ENCODE peak calls at places on chromosomes 6 and 20, in eight cellular contexts. One of them, this sample, is unnamed.

GRCh38 chr6:4313044-4313686 is 177.8 kb upstream of the ECI2 start:
- DNase-seq in choroid plexus epithelial cell: peak
- DNase-seq in fibroblast of mammary gland: peak
- DNase-seq in AG09319: peak
- DNase-seq in endodermal cell: peak
- DNase-seq in mesothelial cell of epicardium: no peak
- DNase-seq in nephron progenitor cell: no peak
- DNase-seq in neural progenitor cell: peak
- DNase-seq in this sample: no peak

GRCh38 chr6:20909621-20910020 is 375.4 kb downstream of the CDKAL1 start:
- DNase-seq in AG09319: no peak
- DNase-seq in neural progenitor cell: no peak
- DNase-seq in nephron progenitor cell: no peak
- DNase-seq in endodermal cell: no peak
- DNase-seq in mesothelial cell of epicardium: no peak
- DNase-seq in choroid plexus epithelial cell: no peak
- DNase-seq in fibroblast of mammary gland: no peak
- DNase-seq in this sample: no peak

GRCh38 chr6:5851261-5851757 is 155.4 kb downstream of the NRN1 start:
- DNase-seq in neural progenitor cell: peak
- DNase-seq in nephron progenitor cell: peak
- DNase-seq in choroid plexus epithelial cell: peak
- DNase-seq in endodermal cell: peak
- DNase-seq in mesothelial cell of epicardium: peak
- DNase-seq in AG09319: no peak
- DNase-seq in fibroblast of mammary gland: peak
- DNase-seq in this sample: peak

GRCh38 chr6:30769088-30769852 is 24.9 kb upstream of the IER3 start:
- DNase-seq in endodermal cell: peak
- DNase-seq in fibroblast of mammary gland: peak
- DNase-seq in AG09319: peak
- DNase-seq in nephron progenitor cell: peak
- DNase-seq in neural progenitor cell: peak
- DNase-seq in mesothelial cell of epicardium: peak
- DNase-seq in choroid plexus epithelial cell: peak
- DNase-seq in this sample: no peak

GRCh38 chr6:142326539-142326938 is 24.7 kb downstream of the ADGRG6 start:
- DNase-seq in mesothelial cell of epicardium: no peak
- DNase-seq in fibroblast of mammary gland: no peak
- DNase-seq in AG09319: no peak
- DNase-seq in choroid plexus epithelial cell: no peak
- DNase-seq in neural progenitor cell: no peak
- DNase-seq in nephron progenitor cell: no peak
- DNase-seq in endodermal cell: no peak
- DNase-seq in this sample: no peak

GRCh38 chr6:33856655-33857054 is 52.9 kb upstream of the MLN start:
- DNase-seq in AG09319: no peak
- DNase-seq in fibroblast of mammary gland: no peak
- DNase-seq in endodermal cell: no peak
- DNase-seq in nephron progenitor cell: no peak
- DNase-seq in mesothelial cell of epicardium: no peak
- DNase-seq in choroid plexus epithelial cell: no peak
- DNase-seq in neural progenitor cell: no peak
- DNase-seq in this sample: no peak

GRCh38 chr6:47066418-47066817 is 24.3 kb upstream of the ADGRF1 start:
- DNase-seq in neural progenitor cell: no peak
- DNase-seq in nephron progenitor cell: no peak
- DNase-seq in fibroblast of mammary gland: no peak
- DNase-seq in choroid plexus epithelial cell: no peak
- DNase-seq in endodermal cell: no peak
- DNase-seq in AG09319: no peak
- DNase-seq in mesothelial cell of epicardium: no peak
- DNase-seq in this sample: no peak

GRCh38 chr6:159169557-159170332 is 545 bp downstream of the FNDC1 start:
- DNase-seq in nephron progenitor cell: peak
- DNase-seq in fibroblast of mammary gland: peak
- DNase-seq in neural progenitor cell: peak
- DNase-seq in AG09319: no peak
- DNase-seq in endodermal cell: peak
- DNase-seq in mesothelial cell of epicardium: peak
- DNase-seq in choroid plexus epithelial cell: peak
- DNase-seq in this sample: peak

GRCh38 chr6:167416676-167417430 is 92.0 kb downstream of the TTLL2 start:
- DNase-seq in neural progenitor cell: no peak
- DNase-seq in mesothelial cell of epicardium: no peak
- DNase-seq in fibroblast of mammary gland: no peak
- DNase-seq in nephron progenitor cell: no peak
- DNase-seq in AG09319: no peak
- DNase-seq in endodermal cell: no peak
- DNase-seq in choroid plexus epithelial cell: no peak
- DNase-seq in this sample: no peak

GRCh38 chr6:113671440-113671839 is 185.7 kb upstream of the MARCKS start:
- DNase-seq in nephron progenitor cell: no peak
- DNase-seq in mesothelial cell of epicardium: no peak
- DNase-seq in fibroblast of mammary gland: no peak
- DNase-seq in neural progenitor cell: no peak
- DNase-seq in endodermal cell: no peak
- DNase-seq in choroid plexus epithelial cell: no peak
- DNase-seq in AG09319: no peak
- DNase-seq in this sample: no peak

GRCh38 chr20:61712632-61713031 is 353.0 kb downstream of the TAF4 start:
- DNase-seq in AG09319: no peak
- DNase-seq in mesothelial cell of epicardium: no peak
- DNase-seq in neural progenitor cell: no peak
- DNase-seq in endodermal cell: no peak
- DNase-seq in nephron progenitor cell: no peak
- DNase-seq in fibroblast of mammary gland: no peak
- DNase-seq in choroid plexus epithelial cell: no peak
- DNase-seq in this sample: no peak

GRCh38 chr20:33992145-33992922 is 1.4 kb upstream of the RALY start:
- DNase-seq in endodermal cell: no peak
- DNase-seq in AG09319: no peak
- DNase-seq in nephron progenitor cell: no peak
- DNase-seq in fibroblast of mammary gland: peak
- DNase-seq in mesothelial cell of epicardium: no peak
- DNase-seq in choroid plexus epithelial cell: peak
- DNase-seq in neural progenitor cell: no peak
- DNase-seq in this sample: no peak

GRCh38 chr20:57888591-57888990 is 178.8 kb upstream of the PMEPA1 start:
- DNase-seq in fibroblast of mammary gland: no peak
- DNase-seq in choroid plexus epithelial cell: no peak
- DNase-seq in mesothelial cell of epicardium: no peak
- DNase-seq in AG09319: no peak
- DNase-seq in neural progenitor cell: no peak
- DNase-seq in endodermal cell: peak
- DNase-seq in nephron progenitor cell: no peak
- DNase-seq in this sample: no peak

GRCh38 chr6:91029211-91029610 is 442.3 kb upstream of the MAP3K7 start:
- DNase-seq in endodermal cell: no peak
- DNase-seq in AG09319: no peak
- DNase-seq in fibroblast of mammary gland: no peak
- DNase-seq in neural progenitor cell: no peak
- DNase-seq in nephron progenitor cell: no peak
- DNase-seq in choroid plexus epithelial cell: no peak
- DNase-seq in mesothelial cell of epicardium: no peak
- DNase-seq in this sample: no peak

GRCh38 chr6:11233936-11234573 is 1.6 kb upstream of the NEDD9 start:
- DNase-seq in nephron progenitor cell: no peak
- DNase-seq in choroid plexus epithelial cell: no peak
- DNase-seq in endodermal cell: no peak
- DNase-seq in neural progenitor cell: peak
- DNase-seq in fibroblast of mammary gland: no peak
- DNase-seq in mesothelial cell of epicardium: no peak
- DNase-seq in AG09319: no peak
- DNase-seq in this sample: no peak

GRCh38 chr20:44799691-44800090 is 10.7 kb downstream of the RIMS4 start:
- DNase-seq in neural progenitor cell: no peak
- DNase-seq in nephron progenitor cell: no peak
- DNase-seq in mesothelial cell of epicardium: no peak
- DNase-seq in choroid plexus epithelial cell: no peak
- DNase-seq in fibroblast of mammary gland: no peak
- DNase-seq in AG09319: no peak
- DNase-seq in endodermal cell: no peak
- DNase-seq in this sample: no peak

GRCh38 chr20:44802702-44803101 is 7.6 kb downstream of the RIMS4 start:
- DNase-seq in neural progenitor cell: no peak
- DNase-seq in nephron progenitor cell: no peak
- DNase-seq in choroid plexus epithelial cell: no peak
- DNase-seq in endodermal cell: no peak
- DNase-seq in fibroblast of mammary gland: no peak
- DNase-seq in mesothelial cell of epicardium: no peak
- DNase-seq in AG09319: no peak
- DNase-seq in this sample: no peak

GRCh38 chr20:44803383-44803941 is 6.9 kb downstream of the RIMS4 start:
- DNase-seq in endodermal cell: no peak
- DNase-seq in choroid plexus epithelial cell: no peak
- DNase-seq in mesothelial cell of epicardium: no peak
- DNase-seq in fibroblast of mammary gland: no peak
- DNase-seq in AG09319: no peak
- DNase-seq in neural progenitor cell: no peak
- DNase-seq in nephron progenitor cell: no peak
- DNase-seq in this sample: no peak

GRCh38 chr20:44796758-44797457 is 13.4 kb downstream of the RIMS4 start:
- DNase-seq in nephron progenitor cell: no peak
- DNase-seq in AG09319: no peak
- DNase-seq in neural progenitor cell: no peak
- DNase-seq in endodermal cell: no peak
- DNase-seq in mesothelial cell of epicardium: no peak
- DNase-seq in choroid plexus epithelial cell: no peak
- DNase-seq in fibroblast of mammary gland: no peak
- DNase-seq in this sample: no peak

GRCh38 chr20:44800398-44801046 is 9.8 kb downstream of the RIMS4 start:
- DNase-seq in endodermal cell: peak
- DNase-seq in nephron progenitor cell: peak
- DNase-seq in neural progenitor cell: peak
- DNase-seq in fibroblast of mammary gland: no peak
- DNase-seq in choroid plexus epithelial cell: no peak
- DNase-seq in AG09319: no peak
- DNase-seq in mesothelial cell of epicardium: no peak
- DNase-seq in this sample: peak
- TF ChIP-seq CTCF in endodermal cell: peak
- TF ChIP-seq CTCF in nephron progenitor cell: peak
- TF ChIP-seq CTCF in neural progenitor cell: peak
- TF ChIP-seq CTCF in fibroblast of mammary gland: peak
- TF ChIP-seq CTCF in choroid plexus epithelial cell: peak
- TF ChIP-seq CTCF in AG09319: peak
- TF ChIP-seq CTCF in mesothelial cell of epicardium: no peak
- TF ChIP-seq CTCF in this sample: no peak

DNA sequence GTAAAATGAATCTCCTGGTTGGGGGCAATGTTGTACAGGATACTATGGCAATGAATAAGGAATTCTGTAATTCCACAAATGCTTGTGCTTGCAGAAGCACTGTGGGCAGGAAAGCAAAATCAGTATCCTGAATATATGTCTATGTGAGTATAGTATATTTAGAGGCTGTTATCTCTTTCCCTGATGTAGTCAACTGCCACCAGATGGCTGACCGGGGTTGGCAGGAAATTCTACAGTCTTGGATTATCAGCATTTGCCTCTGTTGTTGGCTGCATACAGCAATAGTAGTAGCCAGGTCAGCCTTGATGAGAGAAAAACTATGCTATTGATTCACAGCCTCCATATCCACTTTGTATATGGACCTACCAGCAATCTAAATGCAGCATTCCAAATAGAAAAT is 425.1 kb upstream of the JAG1 start:
- DNase-seq in AG09319: no peak
- DNase-seq in neural progenitor cell: peak
- DNase-seq in choroid plexus epithelial cell: no peak
- DNase-seq in nephron progenitor cell: no peak
- DNase-seq in fibroblast of mammary gland: no peak
- DNase-seq in mesothelial cell of epicardium: no peak
- DNase-seq in endodermal cell: peak
- DNase-seq in this sample: no peak
- TF ChIP-seq CTCF in AG09319: no peak
- TF ChIP-seq CTCF in neural progenitor cell: peak
- TF ChIP-seq CTCF in choroid plexus epithelial cell: peak
- TF ChIP-seq CTCF in nephron progenitor cell: no peak
- TF ChIP-seq CTCF in fibroblast of mammary gland: peak
- TF ChIP-seq CTCF in mesothelial cell of epicardium: no peak
- TF ChIP-seq CTCF in endodermal cell: peak
- TF ChIP-seq CTCF in this sample: no peak

DNA sequence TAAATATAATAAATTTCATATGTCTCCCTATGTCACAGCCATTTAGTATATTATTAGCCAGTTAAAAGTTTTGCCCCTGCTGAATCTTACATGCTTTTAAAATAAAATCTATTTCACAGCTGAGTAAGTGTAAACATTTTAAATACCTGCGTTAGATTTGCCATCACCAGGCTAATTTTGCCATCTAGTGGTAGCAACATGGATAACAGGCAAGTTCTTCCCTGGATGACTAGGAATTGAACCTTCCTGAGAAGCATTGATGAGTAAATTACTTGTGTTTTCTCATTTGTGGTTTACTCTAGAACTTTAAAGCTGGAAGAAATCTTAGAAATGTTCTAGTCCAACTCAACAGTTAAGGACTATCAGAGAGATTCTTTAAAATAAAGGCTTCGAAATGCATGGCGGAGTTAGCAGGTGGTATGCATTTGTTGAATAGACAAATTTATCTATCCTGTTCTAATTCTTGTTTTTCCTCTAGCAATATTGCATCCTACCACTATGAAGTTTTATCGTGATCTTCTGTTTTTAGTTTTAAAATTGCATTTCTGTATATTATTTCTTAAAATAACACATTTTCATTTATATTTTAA is 2.6 kb downstream of the PRSS35 start:
- DNase-seq in neural progenitor cell: peak
- DNase-seq in AG09319: peak
- DNase-seq in choroid plexus epithelial cell: peak
- DNase-seq in mesothelial cell of epicardium: no peak
- DNase-seq in endodermal cell: peak
- DNase-seq in fibroblast of mammary gland: peak
- DNase-seq in nephron progenitor cell: peak
- DNase-seq in this sample: peak
- TF ChIP-seq CTCF in neural progenitor cell: peak
- TF ChIP-seq CTCF in AG09319: peak
- TF ChIP-seq CTCF in choroid plexus epithelial cell: peak
- TF ChIP-seq CTCF in mesothelial cell of epicardium: peak
- TF ChIP-seq CTCF in endodermal cell: peak
- TF ChIP-seq CTCF in fibroblast of mammary gland: peak
- TF ChIP-seq CTCF in nephron progenitor cell: peak
- TF ChIP-seq CTCF in this sample: peak

DNA sequence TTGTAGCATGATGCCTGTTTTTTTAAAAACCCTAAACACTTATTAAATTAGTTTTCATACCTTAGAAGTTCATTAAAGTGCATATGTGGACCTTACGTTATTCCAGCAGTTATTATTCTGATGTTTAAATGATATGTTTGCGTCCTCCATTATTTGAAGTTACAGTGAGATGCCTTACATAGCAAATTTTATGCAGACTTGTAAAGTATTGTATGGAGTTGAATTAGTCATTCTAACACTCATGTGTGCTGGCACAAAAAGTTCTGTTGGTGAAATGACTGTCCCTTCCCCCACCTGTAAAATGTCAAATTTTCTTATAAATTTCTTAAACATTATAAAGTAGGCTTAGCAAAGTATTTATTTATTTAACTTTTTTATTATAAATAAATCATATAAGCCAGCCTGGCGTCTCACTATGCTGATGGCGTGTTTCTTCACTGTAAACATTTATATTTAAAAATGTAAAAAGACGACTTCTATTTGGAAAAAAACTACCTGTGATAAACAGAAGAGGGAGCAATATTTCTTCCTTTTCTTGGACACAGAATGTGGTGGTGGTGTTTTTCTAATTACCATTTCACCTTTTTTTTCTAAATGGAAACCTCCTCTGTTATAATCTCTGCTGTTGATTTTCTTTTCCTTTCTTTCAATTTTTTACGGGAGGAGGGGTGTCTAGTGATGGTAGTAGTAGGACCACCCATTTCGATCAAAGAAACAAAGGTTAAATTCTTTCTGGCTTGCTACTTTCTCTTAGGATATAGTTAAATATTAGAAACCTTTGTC is 155.4 kb downstream of the RFPL4B start:
- DNase-seq in AG09319: no peak
- DNase-seq in neural progenitor cell: peak
- DNase-seq in mesothelial cell of epicardium: no peak
- DNase-seq in fibroblast of mammary gland: peak
- DNase-seq in choroid plexus epithelial cell: peak
- DNase-seq in nephron progenitor cell: no peak
- DNase-seq in endodermal cell: no peak
- DNase-seq in this sample: peak
- TF ChIP-seq CTCF in AG09319: peak
- TF ChIP-seq CTCF in neural progenitor cell: peak
- TF ChIP-seq CTCF in mesothelial cell of epicardium: peak
- TF ChIP-seq CTCF in fibroblast of mammary gland: peak
- TF ChIP-seq CTCF in choroid plexus epithelial cell: peak
- TF ChIP-seq CTCF in nephron progenitor cell: peak
- TF ChIP-seq CTCF in endodermal cell: peak
- TF ChIP-seq CTCF in this sample: peak